ENCODE peak calls at places on chromosomes 16 and 17, in six cellular contexts. Z, K, L, G, F and D are unnamed samples. For H3K27me3, the result is how much of the 10 kb centered on the place peaks cover.

GRCh38 chr16:50881331-50881830 is 139.5 kb downstream of the CYLD start:
- DNase-seq in Z (no peak), K (no peak), L (no peak), G (no peak), F (no peak), D (no peak)

GRCh38 chr16:23482778-23483177 is 27.5 kb downstream of the GGA2 start:
- DNase-seq in Z (no peak), K (no peak), L (peak), G (no peak), F (no peak), D (no peak)

GRCh38 chr17:72296456-72296855 is 175.6 kb downstream of the SOX9 start:
- DNase-seq in Z (no peak), K (no peak), L (no peak), G (no peak), F (no peak), D (no peak)

GRCh38 chr16:85286970-85287814 is 174.9 kb upstream of the CIBAR2 start:
- DNase-seq in Z (no peak), K (peak), L (no peak), G (peak), F (no peak), D (peak)

GRCh38 chr17:327296-327695 is 25.3 kb downstream of the RPH3AL start:
- DNase-seq in Z (peak), K (peak), L (peak), G (no peak), F (no peak), D (no peak)

GRCh38 chr17:36641331-36641876 is 40.0 kb downstream of the MRM1 start:
- DNase-seq in Z (peak), K (no peak), L (peak), G (no peak), F (peak), D (no peak)

GRCh38 chr17:2034806-2035548 is 5.0 kb downstream of the DPH1 start:
- DNase-seq in Z (peak), K (no peak), L (no peak), G (no peak), F (no peak), D (no peak)

GRCh38 chr17:42814633-42815399 is 9.3 kb downstream of the BECN1 start:
- DNase-seq in Z (peak), K (no peak), L (no peak), G (no peak), F (no peak), D (no peak)

GRCh38 chr16:53031323-53031942 is 21.3 kb downstream of the CHD9NB start:
- DNase-seq in Z (no peak), K (no peak), L (no peak), G (no peak), F (no peak), D (no peak)

GRCh38 chr17:66317629-66318028 is 15.2 kb downstream of the PRKCA start:
- DNase-seq in Z (peak), K (no peak), L (no peak), G (no peak), F (no peak), D (no peak)

GRCh38 chr17:17692353-17693252 is 11.3 kb downstream of the RAI1 start:
- DNase-seq in Z (peak), K (no peak), L (no peak), G (no peak), F (no peak), D (no peak)

GRCh38 chr16:24102120-24102740 is 153.9 kb upstream of the CACNG3 start:
- DNase-seq in Z (no peak), K (no peak), L (no peak), G (no peak), F (no peak), D (peak)

GRCh38 chr17:350706-351435 is 1.7 kb downstream of the RPH3AL start:
- DNase-seq in Z (peak), K (peak), L (peak), G (peak), F (no peak), D (no peak)

GRCh38 chr16:4298761-4299522 is 16.9 kb upstream of the GLIS2 start:
- DNase-seq in Z (peak), K (peak), L (no peak), G (peak), F (peak), D (no peak)

GRCh38 chr17:64147110-64148016 is 17.4 kb upstream of the ERN1 start:
- DNase-seq in Z (no peak), K (no peak), L (no peak), G (no peak), F (no peak), D (no peak)

GRCh38 chr16:88686439-88687253 is at the start of gene SNAI3:
- DNase-seq in Z (peak), K (peak), L (peak), G (peak), F (peak), D (no peak)

GRCh38 chr16:85302848-85303353 is 190.6 kb upstream of the CIBAR2 start:
- DNase-seq in Z (no peak), K (no peak), L (no peak), G (no peak), F (no peak), D (peak)

GRCh38 chr17:78361227-78361683 is 1.4 kb upstream of the SOCS3 start:
- DNase-seq in Z (peak), K (peak), L (no peak), G (no peak), F (no peak), D (no peak)
- H3K27ac ChIP-seq in Z (no peak), K (no peak), L (peak), G (peak), F (peak), D (no peak)

GRCh38 chr16:1288813-1289479 is 20.5 kb upstream of the UBE2I start:
- DNase-seq in Z (peak), K (no peak), L (no peak), G (no peak), F (peak), D (no peak)
- H3K27me3 ChIP-seq in Z (under half), K (under half), L (under half), G (half or more), F (under half), D (half or more)

GRCh38 chr16:30761928-30762902 is at the start of the genes CFAP119 and RNF40:
- DNase-seq in Z (peak), K (peak), L (peak), G (peak), F (peak), D (peak)

GRCh38 chr16:30760160-30760559 is 1.7 kb downstream of the CFAP119 start:
- DNase-seq in Z (peak), K (peak), L (peak), G (no peak), F (no peak), D (peak)

GRCh38 chr16:30758988-30759461 is 2.8 kb downstream of the CFAP119 start:
- DNase-seq in Z (peak), K (peak), L (peak), G (no peak), F (no peak), D (no peak)

GRCh38 chr16:30761427-30761927 is 385 bp downstream of the CFAP119 start:
- DNase-seq in Z (peak), K (peak), L (peak), G (no peak), F (peak), D (peak)

GRCh38 chr16:30760577-30761426 is 1.1 kb downstream of the CFAP119 start:
- DNase-seq in Z (peak), K (peak), L (no peak), G (no peak), F (no peak), D (peak)
- H3K27ac ChIP-seq in Z (peak), K (no peak), L (peak), G (peak), F (no peak), D (no peak)

DNA sequence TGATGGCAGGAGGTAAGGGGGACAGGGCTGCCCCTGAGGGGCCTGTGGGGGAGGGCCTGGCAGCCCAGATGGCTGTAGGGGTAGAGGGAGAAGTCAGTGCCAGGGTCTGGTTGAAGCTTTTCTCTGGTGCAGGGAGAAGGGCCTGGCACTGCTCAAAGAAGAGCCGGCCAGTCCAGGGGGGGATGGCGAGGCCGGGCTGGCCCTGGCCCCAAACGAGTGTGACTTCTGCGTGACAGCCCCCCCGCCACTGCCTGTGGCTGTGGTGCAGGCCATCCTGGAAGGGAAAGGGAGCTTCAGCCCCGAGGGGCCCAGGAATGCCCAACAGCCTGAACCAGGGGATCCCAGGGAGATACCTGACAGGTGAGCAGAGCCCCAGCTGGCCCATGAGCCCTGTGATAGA is 2.8 kb upstream of the NOL3 start:
- DNase-seq in Z (no peak), K (no peak), L (no peak), G (no peak), F (no peak), D (no peak)
- H3K27me3 ChIP-seq in Z (under half), K (under half), L (half or more), G (under half), F (half or more), D (under half)

GRCh38 chr16:66705790-66706505 is 9.4 kb upstream of the CMTM4 start:
- DNase-seq in Z (no peak), K (peak), L (peak), G (peak), F (no peak), D (no peak)

GRCh38 chr16:66706506-66706880 is 9.9 kb upstream of the CMTM4 start:
- DNase-seq in Z (no peak), K (peak), L (no peak), G (no peak), F (no peak), D (no peak)

GRCh38 chr16:66701061-66701460 is 4.5 kb upstream of the CMTM4 start:
- DNase-seq in Z (no peak), K (no peak), L (no peak), G (no peak), F (no peak), D (no peak)

GRCh38 chr16:66701516-66701915 is 5.0 kb upstream of the CMTM4 start:
- DNase-seq in Z (no peak), K (no peak), L (no peak), G (no peak), F (no peak), D (no peak)

DNA sequence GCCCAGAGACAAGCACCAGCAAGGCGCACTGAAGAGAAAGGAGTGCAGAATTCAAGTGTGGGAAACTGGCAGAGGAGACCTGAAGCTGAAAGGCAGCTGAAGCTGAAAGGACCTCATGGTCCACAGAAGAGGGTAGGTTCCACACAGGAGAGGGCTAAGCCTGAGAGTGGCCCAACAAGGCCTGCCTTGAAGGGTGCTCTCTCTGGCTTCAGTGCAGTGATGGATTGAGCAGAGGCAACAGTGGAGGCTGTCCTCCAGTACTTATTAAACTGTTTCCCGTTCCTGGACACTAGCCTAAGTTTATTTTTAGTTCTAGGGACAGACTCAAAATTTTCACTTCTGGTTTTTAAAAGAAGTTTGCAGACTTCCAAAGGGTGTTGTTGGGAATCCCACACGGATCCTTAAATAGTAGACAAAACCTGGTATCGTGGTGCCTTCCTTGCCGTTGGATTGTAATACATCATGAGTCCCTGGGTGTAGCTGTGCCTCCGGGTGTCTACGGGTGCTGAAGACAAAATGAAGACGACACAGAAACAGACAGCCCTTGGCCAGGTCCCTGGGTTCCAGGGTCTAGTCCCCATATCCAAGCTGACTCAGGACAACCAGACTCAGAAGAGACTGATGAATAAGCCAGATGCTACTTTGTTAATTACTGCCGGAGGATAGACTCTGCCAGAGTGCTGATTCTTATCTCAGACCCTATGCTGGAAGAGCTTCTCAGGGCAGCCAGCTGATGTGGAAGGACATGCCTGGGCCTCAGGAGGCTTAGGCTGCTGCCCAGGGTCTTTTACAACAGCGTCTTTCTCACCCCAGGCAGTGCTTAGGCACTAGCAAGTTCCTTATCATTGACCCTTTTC is 7.0 kb upstream of the CMTM4 start:
- DNase-seq in Z (no peak), K (no peak), L (no peak), G (no peak), F (no peak), D (no peak)
- H3K27ac ChIP-seq in Z (no peak), K (no peak), L (peak), G (peak), F (no peak), D (no peak)

DNA sequence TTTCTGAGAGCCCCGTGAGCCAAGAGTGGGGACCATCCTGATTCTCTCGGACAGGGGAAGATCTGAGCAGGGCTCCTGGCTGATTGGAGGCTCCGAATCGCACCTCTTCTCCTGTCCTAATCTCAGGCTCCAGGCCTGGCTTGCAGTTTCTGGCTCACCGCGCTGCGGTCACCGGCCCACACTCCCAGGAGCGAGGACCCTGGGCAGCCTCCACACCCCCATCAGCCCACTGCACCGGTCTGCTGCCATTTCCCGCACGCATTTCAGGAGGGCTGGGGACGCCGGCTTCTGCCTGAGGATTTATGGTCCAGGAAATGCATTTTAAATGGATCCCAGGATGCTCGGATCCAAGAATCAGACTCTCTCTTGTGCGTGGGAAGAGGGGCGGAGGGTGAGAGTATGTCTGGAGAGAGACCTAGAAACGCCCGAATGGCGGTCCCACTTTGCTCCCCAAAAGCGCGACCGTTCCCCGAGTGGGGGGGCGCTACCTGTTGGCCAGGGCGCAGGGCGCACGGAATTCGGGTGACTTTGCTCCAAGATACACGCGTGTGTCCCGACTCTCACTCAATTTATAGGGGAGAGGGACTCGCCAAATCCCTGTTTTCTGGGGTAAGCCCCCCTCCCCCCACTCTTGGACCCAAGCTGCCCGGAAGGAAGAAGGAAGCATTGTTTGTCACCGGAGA is 845 bp upstream of the JPH3 start:
- DNase-seq in Z (peak), K (no peak), L (no peak), G (no peak), F (peak), D (no peak)
- H3K27me3 ChIP-seq in Z (half or more), K (under half), L (half or more), G (half or more), F (half or more), D (half or more)

GRCh38 chr17:19424934-19425868 is 14.2 kb downstream of the RNF112 start:
- DNase-seq in Z (peak), K (no peak), L (no peak), G (no peak), F (no peak), D (no peak)
- H3K27ac ChIP-seq in Z (no peak), K (no peak), L (no peak), G (no peak), F (no peak), D (no peak)

DNA sequence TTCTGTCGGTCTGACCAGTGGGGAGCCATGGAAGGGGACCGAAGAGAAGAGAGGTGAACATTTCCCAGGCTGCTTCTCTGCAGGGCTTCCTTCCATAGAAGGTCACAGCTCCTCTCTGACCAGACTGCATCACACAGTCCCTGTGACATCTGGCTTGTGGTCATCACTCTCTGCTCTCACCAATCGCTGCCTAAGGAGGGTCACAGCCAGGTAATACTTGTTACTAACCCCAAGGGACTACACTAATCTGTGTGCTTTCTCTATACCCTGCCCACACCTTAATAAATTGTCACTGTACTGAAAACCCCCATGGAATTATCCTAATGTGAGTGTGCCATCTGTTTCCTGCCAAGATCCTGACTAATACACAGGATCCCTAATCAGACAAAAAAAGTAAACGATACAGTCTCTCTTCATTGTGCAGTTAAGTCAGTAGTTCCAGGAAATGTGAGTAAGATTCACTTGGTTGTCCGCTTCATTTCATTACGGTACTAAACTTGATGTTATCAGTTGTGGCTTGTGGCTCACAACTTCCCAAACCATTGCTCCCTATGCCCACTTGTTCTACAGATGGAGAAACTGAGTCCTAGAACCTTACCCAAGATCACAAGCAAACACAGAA is 102.2 kb downstream of the CCT6B start:
- DNase-seq in Z (no peak), K (no peak), L (no peak), G (no peak), F (no peak), D (no peak)
- H3K27me3 ChIP-seq in Z (under half), K (under half), L (under half), G (under half), F (under half), D (under half)

DNA sequence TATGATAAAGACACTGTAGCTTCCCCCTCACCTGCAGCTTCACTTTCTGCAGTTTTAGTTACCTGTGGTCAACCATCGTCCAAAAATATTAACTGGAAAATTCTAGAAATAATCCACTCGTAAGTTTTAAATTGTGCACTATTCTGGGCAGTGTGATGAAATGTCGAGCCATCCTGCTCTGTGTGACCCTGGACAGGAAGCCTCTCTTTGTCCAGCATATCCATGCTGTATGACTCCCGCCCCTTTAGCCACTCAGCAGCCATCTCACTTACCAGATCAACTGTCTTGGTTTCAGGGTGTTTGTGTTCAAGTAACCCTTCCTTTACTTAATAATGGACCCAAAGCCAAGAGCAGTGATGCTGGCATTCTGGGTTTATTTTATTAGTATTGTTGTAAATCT is 56.1 kb downstream of the SIAH1 start:
- DNase-seq in Z (no peak), K (no peak), L (no peak), G (no peak), F (no peak), D (no peak)
- H3K27ac ChIP-seq in Z (no peak), K (no peak), L (no peak), G (no peak), F (no peak), D (no peak)

GRCh38 chr16:27892879-27893278 is 170.6 kb downstream of the GSG1L start:
- DNase-seq in Z (no peak), K (no peak), L (no peak), G (no peak), F (no peak), D (no peak)

GRCh38 chr16:27894441-27894840 is 169.1 kb downstream of the GSG1L start:
- DNase-seq in Z (no peak), K (no peak), L (no peak), G (no peak), F (no peak), D (no peak)

GRCh38 chr16:27890006-27890405 is 173.5 kb downstream of the GSG1L start:
- DNase-seq in Z (no peak), K (no peak), L (no peak), G (no peak), F (no peak), D (no peak)

DNA sequence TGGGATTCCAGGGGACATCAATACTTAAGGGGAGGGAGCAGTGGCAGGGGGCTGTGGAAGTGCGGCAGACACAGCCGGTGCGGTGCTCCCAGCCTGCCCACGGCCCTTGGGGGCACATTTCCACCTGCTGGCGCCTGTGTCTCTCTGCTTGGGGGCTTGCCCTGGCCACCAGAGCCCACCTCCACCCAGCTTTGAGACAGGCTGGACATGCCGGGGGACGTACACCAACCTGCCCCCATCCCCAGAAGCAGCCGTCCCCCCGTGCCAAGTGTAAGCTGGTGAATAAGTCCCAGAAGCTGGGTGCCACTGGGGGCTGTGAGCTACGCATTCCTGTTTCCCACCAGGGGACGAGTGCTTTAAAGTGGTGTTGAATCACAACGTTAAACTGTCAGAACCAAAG is 172.6 kb downstream of the GSG1L start:
- DNase-seq in Z (no peak), K (no peak), L (no peak), G (no peak), F (no peak), D (no peak)
- H3K27me3 ChIP-seq in Z (under half), K (under half), L (under half), G (under half), F (under half), D (under half)